ENCODE peak calls at places on chromosomes 1 and 21, in nine cellular contexts. T is CD8-positive, alpha-beta memory T cell; E is right lobe of liver; B is thoracic aorta; Q is fibroblast of lung; D is AG04450; J is PC-9; F is mesenchymal stem cell; V is breast epithelium. H is an unnamed sample. For H3K9me3, the result is how much of the 10 kb centered on the place peaks cover.

GRCh38 chr1:42170779-42171621 is 6.5 kb upstream of the GUCA2A start:
- DNase-seq in T (no peak), E (no peak), B (no peak), Q (no peak), D (no peak), J (no peak), F (no peak), V (no peak), H (no peak)

GRCh38 chr1:2174348-2175054 is 20.1 kb downstream of the FAAP20 start:
- DNase-seq in T (no peak), E (no peak), B (no peak), Q (peak), D (no peak), J (peak), F (peak), V (no peak), H (peak)

GRCh38 chr1:2363847-2364513 is 27.4 kb downstream of the MORN1 start:
- DNase-seq in T (no peak), E (no peak), B (no peak), Q (no peak), D (no peak), J (no peak), F (no peak), V (no peak), H (no peak)

GRCh38 chr1:204736861-204737260 is 51.3 kb upstream of the LRRN2 start:
- DNase-seq in T (no peak), E (no peak), B (no peak), Q (no peak), D (no peak), J (no peak), F (no peak), V (no peak), H (no peak)

GRCh38 chr1:18922319-18922726 is 20.0 kb upstream of the ALDH4A1 start:
- DNase-seq in T (no peak), E (peak), B (peak), Q (peak), D (peak), J (peak), F (peak), V (peak), H (peak)

GRCh38 chr1:97986041-97987005 is 65.5 kb upstream of the DPYD start:
- DNase-seq in T (no peak), E (no peak), B (no peak), Q (no peak), D (no peak), J (no peak), F (no peak), V (no peak), H (no peak)

GRCh38 chr1:208108646-208109330 is 135.4 kb downstream of the PLXNA2 start:
- DNase-seq in T (no peak), E (no peak), B (no peak), Q (no peak), D (no peak), J (no peak), F (no peak), V (no peak), H (no peak)

GRCh38 chr21:32392299-32392879 is 423 bp downstream of the URB1 start:
- DNase-seq in T (no peak), E (no peak), B (no peak), Q (no peak), D (no peak), J (no peak), F (peak), V (no peak), H (no peak)

GRCh38 chr1:247332215-247332900 is 691 bp upstream of the ZNF496 start:
- DNase-seq in T (peak), E (peak), B (no peak), Q (peak), D (no peak), J (no peak), F (peak), V (no peak), H (peak)

GRCh38 chr1:179879797-179880196 is 2.2 kb upstream of the TOR1AIP2 start:
- DNase-seq in T (no peak), E (no peak), B (no peak), Q (no peak), D (no peak), J (no peak), F (no peak), V (no peak), H (no peak)

GRCh38 chr21:41601573-41602371 is 93.8 kb upstream of the TMPRSS2 start:
- DNase-seq in T (no peak), E (no peak), B (no peak), Q (no peak), D (no peak), J (no peak), F (no peak), V (peak), H (no peak)

GRCh38 chr1:236904874-236905741 is 99.1 kb downstream of the MT1HL1 start:
- DNase-seq in T (no peak), E (no peak), B (no peak), Q (peak), D (peak), J (peak), F (peak), V (no peak), H (no peak)

GRCh38 chr1:155093938-155094621 is 15.4 kb downstream of the EFNA3 start:
- DNase-seq in T (no peak), E (no peak), B (no peak), Q (peak), D (no peak), J (no peak), F (peak), V (no peak), H (peak)

GRCh38 chr21:23522750-23523149 is 2084.5 kb downstream of the MRPL39 start:
- DNase-seq in T (no peak), E (no peak), B (no peak), Q (no peak), D (no peak), J (no peak), F (no peak), V (no peak), H (no peak)

GRCh38 chr21:30256100-30256499 is 26.6 kb downstream of the KRTAP24-1 start:
- DNase-seq in T (no peak), E (no peak), B (no peak), Q (no peak), D (no peak), J (no peak), F (no peak), V (no peak), H (peak)

GRCh38 chr1:53654216-53655210 is 84.5 kb downstream of the GLIS1 start:
- DNase-seq in T (no peak), E (no peak), B (no peak), Q (peak), D (peak), J (no peak), F (peak), V (peak), H (no peak)

GRCh38 chr1:102529446-102529845 is 532.7 kb upstream of the OLFM3 start:
- DNase-seq in T (no peak), E (no peak), B (no peak), Q (no peak), D (no peak), J (no peak), F (no peak), V (no peak), H (no peak)

GRCh38 chr1:78126506-78126905 is 80.7 kb downstream of the GIPC2 start:
- DNase-seq in T (no peak), E (no peak), B (no peak), Q (peak), D (no peak), J (no peak), F (no peak), V (no peak), H (no peak)

GRCh38 chr1:77447669-77448068 is 165.8 kb downstream of the AK5 start:
- DNase-seq in T (no peak), E (no peak), B (no peak), Q (no peak), D (no peak), J (no peak), F (no peak), V (no peak), H (no peak)

GRCh38 chr1:39130297-39130696 is 74.2 kb upstream of the MACF1 start:
- DNase-seq in T (no peak), E (no peak), B (no peak), Q (peak), D (no peak), J (no peak), F (peak), V (no peak), H (no peak)

GRCh38 chr1:33460947-33461629 is 11.4 kb upstream of the ZSCAN20 start:
- DNase-seq in T (no peak), E (no peak), B (no peak), Q (no peak), D (no peak), J (no peak), F (no peak), V (no peak), H (no peak)

GRCh38 chr1:202831906-202832305 is 21.2 kb downstream of the PCAT6 start:
- DNase-seq in T (no peak), E (no peak), B (no peak), Q (no peak), D (no peak), J (no peak), F (no peak), V (no peak), H (no peak)

GRCh38 chr1:179770887-179771502 is 27.9 kb downstream of the FAM163A start:
- DNase-seq in T (no peak), E (no peak), B (no peak), Q (no peak), D (no peak), J (no peak), F (no peak), V (no peak), H (no peak)

DNA sequence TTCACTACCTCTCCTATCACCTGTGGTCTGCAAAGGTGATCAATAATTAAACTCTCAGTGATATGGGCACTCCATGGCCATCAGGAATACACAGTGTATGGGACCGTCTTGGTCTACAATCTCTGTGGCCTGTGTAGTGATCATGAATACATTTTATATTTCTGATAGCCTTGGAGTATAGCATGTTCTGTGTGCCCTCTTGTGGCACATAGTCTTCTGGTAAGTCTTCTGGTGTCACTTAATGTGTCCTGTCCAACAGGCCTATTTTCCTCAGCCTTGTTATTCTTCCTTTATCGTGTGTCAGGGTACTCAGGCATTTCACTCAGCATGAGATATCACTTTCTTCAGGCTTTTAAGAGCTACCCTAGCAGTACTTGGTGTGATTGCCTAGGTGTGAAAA is 393.6 kb downstream of the AGBL4 start:
- DNase-seq in T (no peak), E (no peak), B (no peak), Q (no peak), D (no peak), J (no peak), F (no peak), V (no peak), H (no peak)
- H3K9me3 ChIP-seq in T (under half), E (under half), B (under half), Q (under half), D (under half), J (under half), F (under half), V (under half), H (under half)

GRCh38 chr1:152397474-152397873 is 16.6 kb downstream of the CRNN start:
- DNase-seq in T (no peak), E (no peak), B (no peak), Q (no peak), D (no peak), J (no peak), F (no peak), V (no peak), H (no peak)
- H3K9me3 ChIP-seq in T (under half), E (under half), B (under half), Q (under half), D (under half), J (under half), F (under half), V (under half), H (under half)

GRCh38 chr1:80751204-80751603 is 1049.5 kb upstream of the ADGRL2 start:
- DNase-seq in T (no peak), E (no peak), B (no peak), Q (no peak), D (no peak), J (no peak), F (no peak), V (no peak), H (no peak)

GRCh38 chr1:80755944-80756343 is 1044.8 kb upstream of the ADGRL2 start:
- DNase-seq in T (no peak), E (no peak), B (no peak), Q (no peak), D (no peak), J (no peak), F (no peak), V (no peak), H (no peak)
- H3K9me3 ChIP-seq in T (under half), E (under half), B (under half), Q (under half), D (under half), J (under half), F (under half), V (under half), H (under half)

DNA sequence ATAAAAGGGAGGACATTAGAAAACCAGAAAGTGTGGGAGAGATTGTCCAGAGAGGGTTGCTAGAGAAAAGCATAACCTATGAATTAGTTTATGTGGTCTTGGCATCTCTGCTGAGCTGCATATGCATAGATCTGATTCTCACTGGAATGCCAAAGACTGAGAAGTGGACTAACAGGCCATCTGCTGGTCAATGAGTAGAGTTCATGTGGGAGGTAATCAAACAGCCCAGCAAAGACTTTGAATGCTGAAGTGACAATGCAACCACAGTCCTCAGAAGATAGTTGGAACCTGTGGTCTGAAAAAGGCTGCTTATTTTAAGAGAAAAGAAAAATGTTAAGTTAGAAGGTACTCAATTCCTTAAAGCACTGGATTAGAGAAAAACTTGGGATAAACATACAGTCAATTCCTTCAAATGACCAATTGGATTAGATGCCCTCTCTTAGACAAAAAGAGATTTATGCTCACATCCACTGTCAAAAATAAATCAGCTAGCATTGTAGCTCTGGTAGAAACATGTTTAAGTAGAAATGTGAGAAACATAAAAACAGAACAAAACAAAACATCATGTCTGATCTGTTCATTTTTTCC is 382.8 kb downstream of the AMY1C start:
- DNase-seq in T (no peak), E (no peak), B (no peak), Q (peak), D (no peak), J (no peak), F (peak), V (no peak), H (no peak)
- H3K9me3 ChIP-seq in T (under half), E (under half), B (under half), Q (under half), D (under half), J (under half), F (under half), V (under half), H (under half)

GRCh38 chr1:212097360-212097759 is 61.8 kb downstream of the DTL start:
- DNase-seq in T (no peak), E (no peak), B (no peak), Q (no peak), D (no peak), J (no peak), F (no peak), V (no peak), H (no peak)
- H3K9me3 ChIP-seq in T (under half), E (under half), B (under half), Q (under half), D (under half), J (under half), F (under half), V (under half), H (under half)

GRCh38 chr1:152770411-152770810 is 4.5 kb upstream of the LCE1F start:
- DNase-seq in T (no peak), E (no peak), B (no peak), Q (no peak), D (no peak), J (no peak), F (no peak), V (no peak), H (no peak)
- H3K9me3 ChIP-seq in T (under half), E (under half), B (under half), Q (under half), D (under half), J (under half), F (under half), V (under half), H (under half)